ENCODE peak calls at places on chromosomes 1 and 21, in four cellular contexts. L, Q, D and F are unnamed samples.

GRCh38 chr21:34687065-34687464 is 18.3 kb downstream of the CLIC6 start:
- DNase-seq in L (no peak), Q (no peak), D (no peak), F (no peak)

GRCh38 chr1:26706315-26706714 is 10.5 kb downstream of the ARID1A start:
- DNase-seq in L (peak), Q (no peak), D (no peak), F (no peak)

GRCh38 chr1:44421374-44422028 is 16.4 kb downstream of the RNF220 start:
- DNase-seq in L (no peak), Q (no peak), D (no peak), F (no peak)

GRCh38 chr1:235720544-235720943 is 71.0 kb upstream of the GNG4 start:
- DNase-seq in L (no peak), Q (no peak), D (no peak), F (no peak)

GRCh38 chr1:3457910-3458621 is 3.6 kb downstream of the ARHGEF16 start:
- DNase-seq in L (peak), Q (no peak), D (no peak), F (peak)

GRCh38 chr1:246961939-246962373 is 30.2 kb upstream of the AHCTF1 start:
- DNase-seq in L (peak), Q (no peak), D (no peak), F (no peak)

GRCh38 chr1:220552672-220553258 is 24.8 kb downstream of the MARK1 start:
- DNase-seq in L (no peak), Q (no peak), D (no peak), F (no peak)

GRCh38 chr1:112508242-112509004 is at the start of gene WNT2B:
- DNase-seq in L (peak), Q (peak), D (peak), F (peak)